ENCODE peak calls at places on chromosomes 2 and 18, in six cellular contexts. Z is right cardiac atrium; E is CD4-positive, alpha-beta memory T cell; B is activated CD8-positive, alpha-beta memory T cell treated with anti-CD3 and anti-CD28 coated beads, Interleukin-2, amount 50 U/mL, for 48 hours; I is NCI-H460; T is stimulated activated naive CD4-positive, alpha-beta T cell. Q is an unnamed sample.

GRCh38 chr2:157857881-157858280 is 18.2 kb downstream of the ACVR1 start:
- DNase-seq in Z (no peak), E (no peak), B (no peak), I (no peak), T (no peak), Q (no peak)

GRCh38 chr2:43609304-43609883 is 13.6 kb upstream of the THADA start:
- DNase-seq in Z (no peak), E (peak), B (no peak), I (peak), T (peak), Q (no peak)

GRCh38 chr2:106516864-106517263 is 29.7 kb downstream of the CD8B2 start:
- DNase-seq in Z (no peak), E (no peak), B (no peak), I (no peak), T (no peak), Q (no peak)

GRCh38 chr2:30622452-30622851 is 175.4 kb downstream of the LCLAT1 start:
- DNase-seq in Z (no peak), E (no peak), B (no peak), I (no peak), T (no peak), Q (no peak)

GRCh38 chr2:236167297-236168109 is 683 bp downstream of the GBX2 start:
- DNase-seq in Z (no peak), E (no peak), B (peak), I (no peak), T (no peak), Q (peak)

GRCh38 chr2:164840930-164841718 is 499 bp downstream of the COBLL1 start:
- DNase-seq in Z (peak), E (no peak), B (peak), I (peak), T (no peak), Q (peak)

GRCh38 chr18:3104190-3105054 is 91.5 kb upstream of the LPIN2 start:
- DNase-seq in Z (no peak), E (no peak), B (no peak), I (no peak), T (no peak), Q (no peak)

GRCh38 chr2:95315801-95316411 is 18.8 kb downstream of the KCNIP3 start:
- DNase-seq in Z (no peak), E (no peak), B (no peak), I (no peak), T (no peak), Q (no peak)

GRCh38 chr2:173136614-173137013 is 61.0 kb downstream of the MAP3K20 start:
- DNase-seq in Z (no peak), E (no peak), B (no peak), I (no peak), T (no peak), Q (no peak)

GRCh38 chr18:57088883-57089282 is 58.0 kb upstream of the BOD1L2 start:
- DNase-seq in Z (no peak), E (no peak), B (no peak), I (no peak), T (no peak), Q (peak)

GRCh38 chr2:112688086-112688880 is 32.5 kb upstream of the NT5DC4 start:
- DNase-seq in Z (no peak), E (no peak), B (peak), I (no peak), T (no peak), Q (no peak)

GRCh38 chr2:179020156-179020750 is 29.7 kb downstream of the CCDC141 start:
- DNase-seq in Z (no peak), E (no peak), B (peak), I (peak), T (peak), Q (peak)

GRCh38 chr2:23430263-23430662 is 45.3 kb downstream of the KLHL29 start:
- DNase-seq in Z (no peak), E (no peak), B (peak), I (no peak), T (no peak), Q (no peak)

GRCh38 chr18:79523738-79524180 is 128.0 kb downstream of the NFATC1 start:
- DNase-seq in Z (no peak), E (peak), B (no peak), I (no peak), T (peak), Q (no peak)

GRCh38 chr18:79795446-79795845 is 2.3 kb upstream of the KCNG2 start:
- DNase-seq in Z (no peak), E (no peak), B (no peak), I (no peak), T (no peak), Q (no peak)

GRCh38 chr18:8657050-8657820 is 48.0 kb downstream of the RAB12 start:
- DNase-seq in Z (no peak), E (no peak), B (no peak), I (no peak), T (no peak), Q (peak)

GRCh38 chr2:10504370-10504993 is 56.4 kb upstream of the ODC1 start:
- DNase-seq in Z (no peak), E (no peak), B (peak), I (no peak), T (no peak), Q (no peak)

GRCh38 chr2:103401621-103402020 is 639.8 kb downstream of the TMEM182 start:
- DNase-seq in Z (peak), E (no peak), B (no peak), I (peak), T (no peak), Q (no peak)

GRCh38 chr2:200751786-200752185 is 59.9 kb upstream of the BZW1 start:
- DNase-seq in Z (no peak), E (no peak), B (no peak), I (no peak), T (no peak), Q (no peak)

GRCh38 chr2:47072018-47072691 is 83.0 kb downstream of the STPG4 start:
- DNase-seq in Z (peak), E (no peak), B (no peak), I (no peak), T (no peak), Q (no peak)

GRCh38 chr2:198465970-198466369 is 661.6 kb downstream of the PLCL1 start:
- DNase-seq in Z (no peak), E (no peak), B (no peak), I (no peak), T (no peak), Q (no peak)